ENCODE peak calls at places on chromosomes 11 and 22, in eight cellular contexts. A is PC-3, L is GM23248, K is HCT116, R is neural progenitor cell, N is GM23338, W is OCI-LY7, O is SK-N-SH. B is an unnamed sample.

GRCh38 chr11:46367244-46367915 is 14.1 kb upstream of the MDK start:
- DNase-seq in A (peak), L (peak), K (no peak), O (peak), W (peak), N (peak), R (peak), B (peak)

GRCh38 chr11:92376146-92376599 is 151.6 kb downstream of the FAT3 start:
- DNase-seq in R (no peak), O (no peak), K (no peak), A (no peak), W (no peak), N (peak), L (peak), B (peak)

GRCh38 chr11:45028921-45029680 is 78.4 kb upstream of the TP53I11 start:
- DNase-seq in K (no peak), N (no peak), A (no peak), R (no peak), O (no peak), L (no peak), W (peak), B (no peak)

GRCh38 chr11:134045799-134046635 is 22.9 kb upstream of the JAM3 start:
- DNase-seq in W (no peak), A (no peak), N (peak), O (peak), R (peak), K (no peak), L (no peak), B (peak)

GRCh38 chr11:9203715-9204311 is 61.3 kb downstream of the DENND5A start:
- DNase-seq in W (peak), K (no peak), L (no peak), O (peak), N (peak), R (peak), A (no peak), B (no peak)

GRCh38 chr11:65571940-65572339 is 398 bp upstream of the FAM89B start:
- DNase-seq in K (no peak), N (peak), A (peak), W (peak), R (peak), O (no peak), L (peak), B (peak)

GRCh38 chr11:47186937-47187681 is 875 bp upstream of the PACSIN3 start:
- DNase-seq in A (no peak), R (peak), W (no peak), O (peak), K (no peak), N (peak), L (peak), B (peak)

GRCh38 chr11:94664336-94664735 is 97.2 kb downstream of the PIWIL4 start:
- DNase-seq in L (peak), K (peak), O (no peak), N (no peak), A (peak), W (no peak), R (no peak), B (peak)

GRCh38 chr22:36238348-36239149 is 778 bp downstream of the APOL2 start:
- DNase-seq in R (no peak), L (peak), W (peak), A (no peak), K (no peak), O (peak), N (no peak), B (peak)

GRCh38 chr22:39278040-39278439 is 33.3 kb upstream of the PDGFB start:
- DNase-seq in W (no peak), R (no peak), A (peak), L (peak), N (peak), O (no peak), K (no peak), B (no peak)

GRCh38 chr11:112852141-112852853 is 108.9 kb upstream of the NCAM1 start:
- DNase-seq in K (no peak), O (no peak), N (no peak), L (peak), A (peak), W (no peak), R (no peak), B (no peak)

GRCh38 chr22:42977574-42977973 is 37.4 kb downstream of the PACSIN2 start:
- DNase-seq in W (no peak), N (no peak), K (no peak), O (no peak), R (no peak), A (no peak), L (no peak), B (no peak)

GRCh38 chr11:125300791-125301218 is 136.3 kb downstream of the PKNOX2 start:
- DNase-seq in R (no peak), N (no peak), O (peak), W (no peak), K (no peak), L (peak), A (peak), B (peak)

GRCh38 chr11:125564357-125564756 is 4.9 kb upstream of the EI24 start:
- DNase-seq in W (no peak), L (no peak), A (no peak), K (no peak), N (no peak), R (no peak), O (no peak), B (no peak)

GRCh38 chr22:27238935-27239510 is 562.5 kb downstream of the MN1 start:
- DNase-seq in W (no peak), O (peak), N (no peak), K (no peak), L (peak), R (no peak), A (peak), B (peak)

GRCh38 chr11:116460156-116460965 is 312.4 kb downstream of the BUD13 start:
- DNase-seq in K (no peak), L (no peak), A (no peak), O (no peak), N (no peak), R (no peak), W (no peak), B (no peak)

GRCh38 chr22:23147632-23148387 is 2.5 kb downstream of the RAB36 start:
- DNase-seq in L (peak), W (no peak), N (no peak), R (no peak), A (peak), K (no peak), O (no peak), B (peak)

GRCh38 chr11:122045181-122045586 is 70.8 kb downstream of the BLID start:
- DNase-seq in N (no peak), R (no peak), K (no peak), A (peak), L (peak), O (no peak), W (no peak), B (no peak)

GRCh38 chr22:21990449-21991308 is 8.1 kb upstream of the TOP3B start:
- DNase-seq in O (no peak), W (no peak), R (no peak), A (no peak), N (peak), L (no peak), K (no peak), B (no peak)

GRCh38 chr11:106087815-106088435 is 10.5 kb downstream of the AASDHPPT start:
- DNase-seq in R (peak), N (peak), K (peak), L (peak), W (peak), O (peak), A (peak), B (peak)

GRCh38 chr11:110529043-110529442 is 99.3 kb downstream of the FDX1 start:
- DNase-seq in N (peak), K (peak), L (peak), W (peak), R (peak), O (no peak), A (peak), B (no peak)

GRCh38 chr11:72155751-72156150 is 20.2 kb downstream of the FOLR3 start:
- DNase-seq in W (no peak), L (no peak), R (no peak), K (no peak), A (no peak), O (no peak), N (no peak), B (no peak)

GRCh38 chr11:122103366-122103765 is 12.6 kb downstream of the BLID start:
- DNase-seq in A (no peak), O (no peak), R (no peak), L (peak), W (no peak), N (no peak), K (no peak), B (no peak)

GRCh38 chr11:121510438-121510837 is 57.7 kb upstream of the SORL1-AS1 start:
- DNase-seq in N (no peak), A (no peak), O (no peak), W (no peak), K (no peak), L (no peak), R (no peak), B (no peak)

GRCh38 chr11:105609832-105610781 is at the start of gene GRIA4:
- DNase-seq in O (peak), W (no peak), L (peak), A (no peak), K (no peak), N (peak), R (peak), B (peak)

GRCh38 chr11:128757235-128757711 is 63.4 kb downstream of the FLI1 start:
- DNase-seq in W (peak), L (peak), K (peak), N (peak), O (no peak), A (peak), R (no peak), B (no peak)

GRCh38 chr11:94650756-94651155 is 83.6 kb downstream of the PIWIL4 start:
- DNase-seq in N (no peak), A (no peak), K (no peak), L (peak), R (no peak), W (no peak), O (no peak), B (peak)

DNA sequence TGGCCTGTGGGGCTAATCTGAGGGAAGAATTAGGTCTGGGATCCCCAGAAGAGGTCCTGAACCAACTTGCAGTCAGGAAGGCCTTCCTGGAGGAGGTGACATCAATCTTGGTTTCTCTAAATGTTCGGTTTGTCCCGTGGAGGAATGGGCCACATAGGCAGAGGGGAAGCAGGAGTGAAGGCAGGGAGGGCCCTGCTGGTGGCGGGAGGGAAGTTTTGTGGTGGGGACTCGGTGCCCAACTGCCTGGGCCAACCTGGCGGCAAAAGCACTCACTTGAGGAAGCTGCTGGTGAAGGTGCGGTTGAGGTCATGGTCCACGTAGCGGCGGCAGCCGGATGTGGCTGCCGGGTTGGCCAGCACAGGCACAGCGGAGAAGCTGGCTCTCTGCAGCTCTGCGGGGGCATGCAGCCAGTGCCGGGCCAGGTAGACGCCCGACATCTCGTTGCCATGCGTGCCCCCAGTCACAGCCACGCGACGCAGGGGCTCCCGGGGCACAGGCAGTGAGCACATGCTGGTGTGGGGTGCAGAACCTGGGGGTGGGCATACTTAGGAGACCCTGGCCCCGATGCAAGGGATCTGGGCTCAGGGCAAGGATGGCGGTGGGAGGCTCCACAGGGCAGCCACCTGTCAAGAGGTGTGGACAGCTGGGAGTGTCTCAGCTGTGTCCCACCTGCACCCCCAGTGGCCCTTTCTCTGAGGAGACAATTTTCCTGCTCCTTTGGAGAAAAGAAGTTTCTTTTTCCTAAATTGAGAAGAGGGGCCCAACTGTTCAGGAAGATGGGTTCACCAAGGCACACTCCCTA is 3.8 kb downstream of the ACY3 start:
- DNase-seq in O (no peak), K (no peak), N (no peak), R (no peak), L (no peak), W (peak), A (no peak), B (no peak)
- TF ChIP-seq EZH2phosphoT487 in O (no peak), K (no peak), N (no peak), R (no peak), L (no peak), W (no peak), A (no peak), B (no peak)

DNA sequence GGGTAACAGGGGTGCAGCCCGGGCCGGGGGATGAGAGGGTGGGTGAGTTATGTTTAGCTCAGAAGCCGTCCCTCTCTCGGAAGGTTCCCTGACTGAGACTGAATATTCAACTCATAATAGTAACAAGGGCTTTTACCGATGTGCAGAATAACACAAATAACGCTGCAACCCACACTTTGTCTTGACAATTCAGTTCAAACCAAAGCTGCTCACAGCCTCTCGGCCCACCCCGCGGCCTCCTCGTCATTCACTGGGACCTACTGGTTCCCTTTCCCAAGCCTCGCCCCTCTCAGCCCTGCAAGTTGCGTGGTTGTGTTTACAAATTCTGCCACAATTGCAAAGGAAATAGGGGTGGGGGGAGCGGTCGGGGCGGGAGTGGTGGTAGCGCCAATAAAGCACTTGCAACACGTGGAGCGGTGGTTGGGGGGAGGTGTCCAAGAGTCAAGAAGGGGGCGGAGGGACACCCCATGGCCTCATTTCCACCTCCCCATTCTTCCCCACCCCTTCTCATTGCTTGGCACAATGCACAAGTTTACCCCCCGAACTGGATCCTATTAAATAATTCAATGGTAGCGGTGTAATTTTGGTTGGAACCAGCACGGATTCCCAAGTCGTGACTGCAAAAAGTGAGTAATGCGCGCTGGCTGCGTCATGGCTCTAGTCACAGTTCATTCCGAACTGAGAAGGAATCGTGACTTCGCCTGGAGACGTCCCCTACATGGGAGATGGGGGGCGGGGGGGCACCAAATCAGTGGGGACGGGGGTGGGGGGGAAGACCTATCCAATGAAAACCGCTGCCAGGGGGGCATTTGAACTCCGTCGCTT is 102.0 kb upstream of the HSD17B12 start:
- DNase-seq in A (peak), N (peak), L (peak), K (no peak), R (no peak), W (no peak), O (no peak), B (no peak)
- TF ChIP-seq EZH2phosphoT487 in A (no peak), N (no peak), L (no peak), K (no peak), R (no peak), W (no peak), O (no peak), B (peak)

GRCh38 chr11:5368502-5369043 is 15.0 kb upstream of the OR51M1 start:
- DNase-seq in R (no peak), W (no peak), O (no peak), L (no peak), A (no peak), N (peak), K (no peak), B (no peak)

GRCh38 chr11:5364214-5364613 is 12.9 kb downstream of the OR51B6 start:
- DNase-seq in W (no peak), A (no peak), R (no peak), L (peak), O (no peak), K (no peak), N (no peak), B (no peak)

GRCh38 chr11:5369793-5370192 is 13.8 kb upstream of the OR51M1 start:
- DNase-seq in O (peak), N (peak), W (no peak), K (no peak), A (peak), R (peak), L (peak), B (no peak)

GRCh38 chr11:5367461-5368074 is 16.0 kb upstream of the OR51M1 start:
- DNase-seq in W (no peak), O (no peak), K (no peak), A (no peak), R (no peak), L (peak), N (no peak), B (no peak)

GRCh38 chr11:5366856-5367255 is 15.5 kb downstream of the OR51B6 start:
- DNase-seq in O (no peak), N (no peak), L (peak), K (no peak), W (no peak), R (no peak), A (no peak), B (no peak)
- TF ChIP-seq EZH2phosphoT487 in O (no peak), N (no peak), L (no peak), K (no peak), W (no peak), R (no peak), A (no peak), B (no peak)

DNA sequence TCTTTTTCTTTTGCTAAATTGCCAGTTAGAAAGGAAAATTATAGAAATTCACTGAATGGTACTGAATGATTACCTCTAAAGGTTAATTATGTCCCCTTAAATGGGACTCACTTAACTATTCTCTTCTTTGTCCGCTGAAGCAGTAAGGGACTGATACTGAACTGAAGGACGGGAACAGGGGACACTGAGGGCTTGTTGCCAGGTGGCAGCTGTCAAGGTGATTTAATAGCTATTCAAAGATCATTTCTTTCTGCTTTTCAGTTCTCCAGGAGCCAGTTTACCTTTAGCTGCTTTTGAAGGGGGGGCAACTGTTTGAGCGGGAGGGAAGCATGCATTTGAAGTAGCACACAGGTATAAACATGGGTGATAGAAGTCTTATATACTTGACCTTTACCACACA is 325.4 kb upstream of the CCDC90B start:
- DNase-seq in A (no peak), K (no peak), W (no peak), N (no peak), L (no peak), R (no peak), O (no peak), B (no peak)
- TF ChIP-seq EZH2phosphoT487 in A (no peak), K (no peak), W (no peak), N (no peak), L (no peak), R (no peak), O (no peak), B (no peak)

GRCh38 chr22:30755760-30756124 is 61.1 kb downstream of the OSBP2 start:
- DNase-seq in N (no peak), W (no peak), K (no peak), L (no peak), A (no peak), R (no peak), O (peak), B (no peak)
- TF ChIP-seq EZH2phosphoT487 in N (no peak), W (no peak), K (no peak), L (no peak), A (no peak), R (no peak), O (no peak), B (no peak)

GRCh38 chr22:37498289-37498909 is 12.2 kb upstream of the MFNG start:
- DNase-seq in L (no peak), O (peak), W (peak), K (no peak), A (no peak), N (peak), R (peak), B (peak)
- TF ChIP-seq EZH2phosphoT487 in L (no peak), O (no peak), W (no peak), K (no peak), A (no peak), N (no peak), R (no peak), B (no peak)

GRCh38 chr11:11691296-11692141 is 69.7 kb upstream of the GALNT18 start:
- DNase-seq in A (no peak), W (no peak), O (no peak), L (no peak), R (peak), N (peak), K (no peak), B (peak)
- TF ChIP-seq EZH2phosphoT487 in A (no peak), W (no peak), O (no peak), L (no peak), R (no peak), N (no peak), K (no peak), B (no peak)

DNA sequence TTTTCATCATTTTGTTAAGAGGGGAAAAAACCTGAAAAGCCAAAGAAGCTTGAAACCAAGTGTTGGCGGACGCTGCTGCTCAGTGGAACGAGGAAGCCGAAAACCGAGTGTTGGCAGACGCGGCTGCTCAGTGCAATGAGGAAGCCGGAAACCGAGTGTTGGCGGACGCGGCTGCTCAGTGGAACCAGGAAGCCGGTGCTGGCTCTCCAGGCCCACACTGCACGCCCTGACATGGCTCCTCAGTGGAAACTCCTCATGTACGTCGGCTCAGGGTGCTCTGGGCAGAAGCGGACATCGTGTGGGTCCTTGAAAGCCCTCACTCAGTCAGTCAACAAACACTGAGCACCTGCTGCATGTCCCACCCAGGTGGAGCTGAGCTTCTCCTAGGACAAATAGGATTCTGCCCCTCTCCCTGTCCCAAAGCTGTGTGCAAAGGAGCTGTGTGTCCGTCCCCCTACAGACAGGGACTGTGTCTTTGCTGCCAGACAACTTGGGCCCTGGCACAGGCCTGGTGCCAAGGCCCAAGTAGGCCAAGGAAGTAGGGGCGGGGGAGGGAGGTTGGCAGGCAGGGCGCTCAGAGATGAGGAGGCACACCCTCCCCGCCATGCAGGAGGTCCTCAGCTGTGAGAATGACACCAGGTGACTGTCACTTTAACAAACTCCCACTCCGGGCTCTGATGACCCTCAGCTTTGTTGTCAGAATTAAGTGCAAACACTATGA is 37.3 kb downstream of the PHF21B start:
- DNase-seq in R (no peak), W (no peak), K (no peak), N (no peak), L (no peak), O (no peak), A (no peak), B (no peak)
- TF ChIP-seq EZH2phosphoT487 in R (no peak), W (no peak), K (no peak), N (no peak), L (no peak), O (no peak), A (no peak), B (no peak)